ENCODE peak calls at places on chromosomes 1 and 21, in six cellular contexts. L is H9, Y is mesenchymal stem cell, Q is IMR-90, D is neuronal stem cell, J is H1. B is an unnamed sample.
A peak's percentile ranks its signal among the peaks of the same experiment; 100 is the strongest.

GRCh38 chr1:36497207-36497606 is 14.5 kb upstream of the CSF3R start:
- DNase-seq in D (no peak), J (no peak), L (no peak), Q (no peak), Y (no peak), B (no peak)

GRCh38 chr1:197924516-197925123 is 7.4 kb downstream of the LHX9 start:
- DNase-seq in L (no peak), J (no peak), D (peak; percentile 47), Y (peak; percentile 57), Q (peak; percentile 61), B (peak; percentile 71)

GRCh38 chr1:214364335-214364734 is 83.4 kb downstream of the SMYD2 start:
- DNase-seq in J (no peak), Q (no peak), L (no peak), Y (no peak), D (no peak), B (peak; percentile 50)

GRCh38 chr1:152107984-152108898 is 7.0 kb downstream of the TCHH start:
- DNase-seq in D (no peak), Q (peak; percentile 46), Y (no peak), L (peak; percentile 50), J (no peak), B (peak; percentile 74)

GRCh38 chr1:234368320-234369032 is 4.8 kb upstream of the COA6 start:
- DNase-seq in L (no peak), D (no peak), Y (no peak), Q (no peak), J (no peak), B (no peak)

GRCh38 chr1:67084765-67085318 is 30.9 kb upstream of the SLC35D1 start:
- DNase-seq in D (no peak), Q (no peak), L (no peak), J (no peak), Y (no peak), B (no peak)

GRCh38 chr1:237857455-237857854 is 33.3 kb downstream of the ZP4 start:
- DNase-seq in J (no peak), Y (no peak), D (no peak), Q (no peak), L (no peak), B (no peak)

GRCh38 chr21:43877936-43878575 is 13.0 kb downstream of the AGPAT3 start:
- DNase-seq in Q (no peak), Y (no peak), D (no peak), L (no peak), J (no peak), B (no peak)

GRCh38 chr1:152029144-152029936 is 7.5 kb downstream of the S100A11 start:
- DNase-seq in D (no peak), Y (peak; percentile 57), J (no peak), Q (peak; percentile 43), L (no peak), B (peak; percentile 16)

GRCh38 chr1:67575861-67576260 is 109.1 kb upstream of the GADD45A start:
- DNase-seq in J (no peak), Q (peak; percentile 93), L (no peak), D (no peak), Y (peak; percentile 65), B (no peak)

GRCh38 chr1:241639653-241640148 is 468 bp downstream of the CHML start:
- DNase-seq in J (no peak), Y (peak; percentile 60), D (no peak), L (peak; percentile 33), Q (no peak), B (peak; percentile 76)

GRCh38 chr1:64933296-64934070 is 32.9 kb downstream of the JAK1 start:
- DNase-seq in Y (peak; percentile 89), Q (peak; percentile 96), D (no peak), L (no peak), J (no peak), B (no peak)

GRCh38 chr1:160795951-160796383 is at the start of gene LY9:
- DNase-seq in D (no peak), Q (no peak), L (no peak), Y (no peak), J (no peak), B (no peak)

GRCh38 chr1:31101147-31101502 is 35.6 kb upstream of the PUM1 start:
- DNase-seq in Y (peak; percentile 86), J (no peak), D (no peak), L (no peak), Q (peak; percentile 67), B (peak; percentile 23)

GRCh38 chr21:45011911-45012660 is 62.3 kb upstream of the ADARB1 start:
- DNase-seq in Q (peak; percentile 94), L (peak; percentile 92), D (peak; percentile 78), Y (peak; percentile 93), J (peak; percentile 84), B (peak; percentile 100)

GRCh38 chr1:44698138-44698537 is 23.6 kb downstream of the ARMH1 start:
- DNase-seq in Y (no peak), D (no peak), L (no peak), Q (no peak), J (no peak), B (no peak)

GRCh38 chr1:168218647-168219046 is 7.2 kb upstream of the SFT2D2 start:
- DNase-seq in D (no peak), L (no peak), Q (no peak), J (no peak), Y (no peak), B (no peak)
- H2BK15ac ChIP-seq in D (no peak overlapping the region), L (no peak overlapping the region), Q (no peak overlapping the region), J (no peak overlapping the region), Y (no peak overlapping the region), B (no peak overlapping the region)

GRCh38 chr1:222643937-222644648 is 26.2 kb downstream of the MIA3 start:
- DNase-seq in Q (peak; percentile 99), D (peak; percentile 95), Y (peak; percentile 99), L (peak; percentile 99), J (peak; percentile 93), B (peak; percentile 100)

GRCh38 chr1:222644649-222645005 is 26.7 kb downstream of the MIA3 start:
- DNase-seq in Y (no peak), D (no peak), J (no peak), L (no peak), Q (no peak), B (no peak)

GRCh38 chr1:222642468-222642867 is 24.6 kb downstream of the MIA3 start:
- DNase-seq in D (no peak), L (no peak), Y (no peak), Q (no peak), J (no peak), B (no peak)

GRCh38 chr1:222643603-222643936 is 25.7 kb downstream of the MIA3 start:
- DNase-seq in L (no peak), D (no peak), Y (no peak), J (no peak), Q (no peak), B (no peak)

DNA sequence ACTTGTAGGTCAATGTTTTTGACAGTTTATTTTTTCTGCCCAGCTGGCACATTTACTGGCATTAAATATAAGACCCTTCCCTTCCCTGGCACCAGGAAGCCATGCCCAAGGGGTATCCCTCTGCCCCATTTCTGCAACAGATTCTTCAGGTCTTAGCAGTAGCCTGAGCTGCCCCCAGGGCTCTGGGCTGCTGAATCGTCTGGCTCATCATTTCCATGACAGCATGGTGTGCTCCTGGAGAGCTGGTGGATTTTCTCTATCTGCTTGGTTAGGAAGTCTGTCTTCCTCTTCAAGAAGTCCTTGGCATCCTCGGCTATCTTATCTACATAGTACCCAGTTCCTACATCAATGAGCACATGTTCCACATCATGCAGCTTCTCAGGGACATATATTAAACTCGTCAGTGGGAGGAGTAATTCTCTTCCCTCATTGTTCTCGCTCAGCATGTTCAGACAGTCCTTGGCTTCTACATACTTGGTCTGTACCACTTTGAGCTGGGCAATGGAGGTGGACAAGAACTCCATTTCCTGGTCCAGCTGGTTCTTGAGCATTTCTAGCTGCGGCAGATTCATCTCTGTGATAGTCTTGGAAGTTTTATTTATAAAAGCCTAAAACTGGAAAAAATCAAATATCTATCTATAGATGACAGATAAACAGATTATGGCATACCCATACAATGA is 23.5 kb downstream of the MIA3 start:
- DNase-seq in L (no peak), D (no peak), Y (no peak), J (no peak), Q (no peak), B (peak; percentile 59)
- H3K27ac ChIP-seq in L (no peak overlapping the region), D (no peak overlapping the region), Y (no peak overlapping the region), J (no peak overlapping the region), Q (no peak overlapping the region), B (no peak overlapping the region)

GRCh38 chr1:222670110-222670509 is 42.2 kb downstream of the AIDA start:
- DNase-seq in J (no peak), Y (no peak), L (no peak), D (no peak), Q (no peak), B (no peak)

GRCh38 chr1:222663535-222663934 is 45.6 kb downstream of the MIA3 start:
- DNase-seq in Y (no peak), Q (no peak), D (no peak), L (no peak), J (no peak), B (no peak)

DNA sequence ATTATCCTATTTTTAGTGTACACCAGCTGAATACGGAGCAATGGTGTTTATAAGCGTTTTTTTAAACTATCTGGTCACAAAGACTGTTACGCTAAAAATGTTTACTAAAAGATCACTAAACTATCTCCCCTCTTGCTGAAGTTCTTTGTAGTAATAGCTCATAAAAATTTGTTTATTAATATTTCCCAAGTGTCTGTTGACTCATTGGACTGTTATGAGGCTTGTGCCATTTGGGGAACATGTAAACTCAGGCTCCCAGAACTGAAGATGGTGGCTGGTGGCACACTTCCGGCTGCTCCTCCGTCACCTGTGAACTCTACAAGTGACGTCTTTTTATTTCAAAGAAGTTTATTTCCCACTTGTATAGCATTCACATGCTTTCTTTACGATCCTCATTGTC is 46.3 kb downstream of the AIDA start:
- DNase-seq in J (no peak), Q (peak; percentile 52), D (no peak), Y (peak; percentile 31), L (no peak), B (no peak)
- H2BK15ac ChIP-seq in J (no peak overlapping the region), Q (no peak overlapping the region), D (no peak overlapping the region), Y (no peak overlapping the region), L (no peak overlapping the region), B (no peak overlapping the region)

GRCh38 chr1:1433804-1434130 is 1.7 kb upstream of the VWA1 start:
- DNase-seq in Y (peak; percentile 83), Q (peak; percentile 39), D (no peak), J (no peak), L (no peak), B (peak; percentile 84)

GRCh38 chr1:1434131-1434811 is 1.2 kb upstream of the VWA1 start:
- DNase-seq in L (peak; percentile 76), Y (no peak), J (no peak), Q (no peak), D (no peak), B (peak; percentile 91)

GRCh38 chr1:1431845-1432565 is 3.5 kb upstream of the VWA1 start:
- DNase-seq in Y (peak; percentile 82), Q (no peak), J (no peak), L (no peak), D (no peak), B (peak; percentile 57)

GRCh38 chr1:1432566-1432950 is 2.9 kb upstream of the VWA1 start:
- DNase-seq in Y (no peak), L (no peak), J (no peak), D (no peak), Q (no peak), B (no peak)

GRCh38 chr1:1432951-1433803 is 2.3 kb upstream of the VWA1 start:
- DNase-seq in D (peak; percentile 81), J (no peak), Q (no peak), Y (no peak), L (peak; percentile 82), B (peak; percentile 88)
- H3K27ac ChIP-seq in D (peak overlapping the region; percentile 89), J (no peak overlapping the region), Q (no peak overlapping the region), Y (peak overlapping the region; percentile 58), L (no peak overlapping the region), B (peak overlapping the region; percentile 97)

DNA sequence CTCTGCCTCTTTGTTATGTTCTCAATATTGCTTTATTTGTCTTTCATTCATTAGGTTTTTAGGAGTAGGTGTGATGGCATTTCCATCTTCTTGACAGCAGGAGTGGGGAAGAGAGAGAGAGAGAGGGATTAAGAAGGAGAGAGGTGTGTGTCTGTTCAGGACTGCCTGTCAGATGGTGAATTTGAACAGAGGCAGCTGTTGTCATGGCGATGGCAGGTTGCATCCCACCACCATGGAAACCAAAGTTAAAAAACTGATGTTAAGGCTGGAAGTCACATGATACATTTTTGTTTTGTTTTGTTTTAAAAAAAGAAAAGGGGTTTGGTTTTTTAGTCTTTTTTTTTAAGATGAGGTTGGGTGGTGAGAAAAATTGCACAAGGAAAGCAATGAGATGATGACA is 18.3 kb downstream of the CACNA1E start:
- DNase-seq in Y (no peak), Q (no peak), L (no peak), J (no peak), D (no peak), B (no peak)
- H2BK15ac ChIP-seq in Y (no peak overlapping the region), Q (no peak overlapping the region), L (no peak overlapping the region), J (no peak overlapping the region), D (no peak overlapping the region), B (no peak overlapping the region)

B was measured in mesendoderm.